ENCODE peak calls at places on chromosomes 16 and 17, in four cellular contexts. One of them, this sample, is unnamed.

GRCh38 chr17:28141783-28142182 is 99.3 kb downstream of the NLK start:
- DNase-seq in CD4-positive, alpha-beta T cell: no peak
- DNase-seq in adrenal gland: no peak
- DNase-seq in astrocyte of the spinal cord: no peak
- DNase-seq in this sample: no peak

GRCh38 chr17:61555127-61555531 is 35.9 kb downstream of the NACA2 start:
- DNase-seq in CD4-positive, alpha-beta T cell: no peak
- DNase-seq in adrenal gland: no peak
- DNase-seq in astrocyte of the spinal cord: no peak
- DNase-seq in this sample: no peak

GRCh38 chr17:50181155-50181554 is 15.3 kb downstream of the SGCA start:
- DNase-seq in CD4-positive, alpha-beta T cell: no peak
- DNase-seq in adrenal gland: no peak
- DNase-seq in astrocyte of the spinal cord: peak; percentile 13
- DNase-seq in this sample: no peak

GRCh38 chr16:85610059-85610445 is 3.1 kb upstream of the GSE1 start:
- DNase-seq in CD4-positive, alpha-beta T cell: no peak
- DNase-seq in adrenal gland: no peak
- DNase-seq in astrocyte of the spinal cord: no peak
- DNase-seq in this sample: no peak

GRCh38 chr16:64475627-64476351 is 646.1 kb downstream of the CDH11 start:
- DNase-seq in CD4-positive, alpha-beta T cell: no peak
- DNase-seq in adrenal gland: no peak
- DNase-seq in astrocyte of the spinal cord: peak; percentile 87
- DNase-seq in this sample: no peak

GRCh38 chr16:11193494-11193893 is 62.5 kb downstream of the SOCS1 start:
- DNase-seq in CD4-positive, alpha-beta T cell: no peak
- DNase-seq in adrenal gland: no peak
- DNase-seq in astrocyte of the spinal cord: no peak
- DNase-seq in this sample: no peak

GRCh38 chr17:82023447-82024241 is 539 bp downstream of the LRRC45 start:
- DNase-seq in CD4-positive, alpha-beta T cell: no peak
- DNase-seq in adrenal gland: no peak
- DNase-seq in astrocyte of the spinal cord: no peak
- DNase-seq in this sample: no peak

GRCh38 chr17:28533091-28533670 is 19.2 kb downstream of the UNC119 start:
- DNase-seq in CD4-positive, alpha-beta T cell: no peak
- DNase-seq in adrenal gland: no peak
- DNase-seq in astrocyte of the spinal cord: no peak
- DNase-seq in this sample: no peak

GRCh38 chr16:26838931-26839330 is 227.8 kb upstream of the C16orf82 start:
- DNase-seq in CD4-positive, alpha-beta T cell: no peak
- DNase-seq in adrenal gland: no peak
- DNase-seq in astrocyte of the spinal cord: no peak
- DNase-seq in this sample: no peak

GRCh38 chr17:50322271-50322670 is 23.7 kb upstream of the XYLT2 start:
- DNase-seq in CD4-positive, alpha-beta T cell: no peak
- DNase-seq in adrenal gland: no peak
- DNase-seq in astrocyte of the spinal cord: no peak
- DNase-seq in this sample: no peak

GRCh38 chr16:86118467-86119307 is 219.7 kb downstream of the IRF8 start:
- DNase-seq in CD4-positive, alpha-beta T cell: no peak
- DNase-seq in adrenal gland: no peak
- DNase-seq in astrocyte of the spinal cord: no peak
- DNase-seq in this sample: no peak

GRCh38 chr16:24844101-24845030 is 1.4 kb upstream of the SLC5A11 start:
- DNase-seq in CD4-positive, alpha-beta T cell: no peak
- DNase-seq in adrenal gland: no peak
- DNase-seq in astrocyte of the spinal cord: no peak
- DNase-seq in this sample: no peak

GRCh38 chr16:8971416-8971815 is 7.7 kb upstream of the USP7 start:
- DNase-seq in CD4-positive, alpha-beta T cell: no peak
- DNase-seq in adrenal gland: no peak
- DNase-seq in astrocyte of the spinal cord: no peak
- DNase-seq in this sample: no peak

GRCh38 chr16:4233431-4233830 is 8.4 kb downstream of the SRL start:
- DNase-seq in CD4-positive, alpha-beta T cell: no peak
- DNase-seq in adrenal gland: no peak
- DNase-seq in astrocyte of the spinal cord: no peak
- DNase-seq in this sample: no peak

GRCh38 chr17:50264263-50265113 is 9.8 kb upstream of the TMEM92 start:
- DNase-seq in CD4-positive, alpha-beta T cell: no peak
- DNase-seq in adrenal gland: no peak
- DNase-seq in astrocyte of the spinal cord: peak; percentile 65
- DNase-seq in this sample: peak; percentile 7

DNA sequence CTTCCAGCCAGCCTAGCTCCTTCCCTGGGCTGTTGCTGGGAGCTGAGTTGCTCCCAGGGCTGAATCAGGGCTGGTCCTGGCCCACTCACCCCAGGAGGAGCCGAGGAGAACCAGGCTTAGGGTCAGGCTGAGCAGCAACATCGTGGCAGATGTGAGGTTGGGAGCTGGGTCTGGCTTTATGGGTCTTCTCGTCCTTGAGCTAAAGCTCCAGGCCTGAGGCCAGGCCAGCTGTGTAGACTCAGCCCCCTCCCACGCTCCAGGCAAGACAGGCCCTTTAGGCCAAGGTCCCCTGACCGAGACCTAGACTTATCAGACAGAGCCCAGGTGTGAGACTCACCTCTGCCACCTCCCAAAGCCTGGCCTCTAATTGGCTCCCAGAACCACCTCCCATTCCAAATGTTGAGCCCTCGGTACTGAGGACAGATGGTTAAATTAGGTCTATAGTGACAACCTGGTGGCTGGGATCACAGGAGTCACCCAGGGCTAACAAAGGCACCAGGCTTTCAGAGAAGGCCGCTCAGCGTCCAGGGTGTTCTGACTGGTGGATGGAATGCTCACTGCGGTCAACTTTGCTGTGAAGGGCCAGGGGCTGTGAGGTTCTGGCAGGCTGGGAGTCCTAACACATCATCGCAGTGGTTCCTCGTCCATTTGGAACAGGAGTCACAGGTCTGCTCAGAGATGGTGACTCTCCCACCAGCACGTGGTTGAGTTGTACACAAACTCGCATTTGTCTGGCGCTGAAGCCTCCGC is at the start of gene CTRL:
- DNase-seq in CD4-positive, alpha-beta T cell: no peak
- DNase-seq in adrenal gland: no peak
- DNase-seq in astrocyte of the spinal cord: no peak
- DNase-seq in this sample: no peak
- TF ChIP-seq CTCF in CD4-positive, alpha-beta T cell: no peak
- TF ChIP-seq CTCF in adrenal gland: no peak
- TF ChIP-seq CTCF in astrocyte of the spinal cord: peak; percentile 5
- TF ChIP-seq CTCF in this sample: no peak

GRCh38 chr17:47618416-47618815 is 31.3 kb upstream of the KPNB1 start:
- DNase-seq in CD4-positive, alpha-beta T cell: no peak
- DNase-seq in adrenal gland: no peak
- DNase-seq in astrocyte of the spinal cord: no peak
- DNase-seq in this sample: no peak
- TF ChIP-seq CTCF in CD4-positive, alpha-beta T cell: no peak
- TF ChIP-seq CTCF in adrenal gland: no peak
- TF ChIP-seq CTCF in astrocyte of the spinal cord: peak; percentile 35
- TF ChIP-seq CTCF in this sample: no peak

DNA sequence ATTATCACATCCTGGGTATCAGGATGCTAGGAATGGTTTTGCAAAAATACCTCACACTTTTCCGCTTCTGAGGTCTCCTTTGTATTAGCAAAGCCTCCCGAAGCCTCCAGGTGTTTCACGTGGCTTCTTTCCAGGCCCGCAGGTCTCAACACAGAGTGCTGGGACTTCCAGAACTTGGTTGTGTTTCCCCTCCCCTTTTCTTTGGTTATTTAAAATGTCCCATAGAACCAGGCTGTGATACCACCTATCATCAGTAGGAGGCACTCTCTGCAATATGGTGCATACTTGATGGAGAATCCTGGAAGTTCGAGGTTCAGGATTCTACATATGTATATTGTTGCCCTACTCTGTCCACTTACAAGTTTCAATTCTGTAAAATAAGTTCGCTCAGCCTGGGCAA is 28.8 kb downstream of the ATP2C2 start:
- DNase-seq in CD4-positive, alpha-beta T cell: no peak
- DNase-seq in adrenal gland: no peak
- DNase-seq in astrocyte of the spinal cord: no peak
- DNase-seq in this sample: no peak
- TF ChIP-seq CTCF in CD4-positive, alpha-beta T cell: no peak
- TF ChIP-seq CTCF in adrenal gland: no peak
- TF ChIP-seq CTCF in astrocyte of the spinal cord: peak; percentile 14
- TF ChIP-seq CTCF in this sample: no peak

DNA sequence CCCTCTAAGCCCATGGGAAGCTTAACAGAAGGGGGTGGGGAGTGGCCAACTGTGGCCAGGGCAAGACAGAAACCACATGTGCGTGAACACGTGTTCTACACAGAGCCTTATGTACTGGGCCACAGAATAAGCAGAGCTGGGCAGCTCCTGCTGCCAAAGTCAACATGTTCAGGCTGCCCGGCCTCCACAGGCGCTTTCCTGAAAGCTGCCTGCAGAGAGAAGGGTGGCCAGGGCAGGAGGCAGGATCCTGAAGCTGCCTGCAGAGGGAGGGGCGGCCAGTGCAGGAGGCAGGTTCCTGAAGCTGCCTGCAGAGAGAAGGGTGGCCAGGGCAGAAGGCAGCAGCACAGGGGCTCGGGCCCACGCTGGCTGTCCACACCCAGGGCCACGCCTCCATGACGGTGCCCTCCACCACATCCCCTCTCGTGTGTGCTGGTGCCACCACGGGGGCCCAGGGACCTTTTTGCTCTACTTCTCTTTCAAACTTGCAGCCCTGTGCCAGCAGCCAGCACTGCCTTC is 79.5 kb downstream of the ANKRD11 start:
- DNase-seq in CD4-positive, alpha-beta T cell: no peak
- DNase-seq in adrenal gland: peak; percentile 65
- DNase-seq in astrocyte of the spinal cord: peak; percentile 96
- DNase-seq in this sample: no peak
- TF ChIP-seq CTCF in CD4-positive, alpha-beta T cell: no peak
- TF ChIP-seq CTCF in adrenal gland: no peak
- TF ChIP-seq CTCF in astrocyte of the spinal cord: peak; percentile 41
- TF ChIP-seq CTCF in this sample: no peak

GRCh38 chr17:41278176-41278955 is 2.9 kb downstream of the KRTAP9-7 start:
- DNase-seq in CD4-positive, alpha-beta T cell: no peak
- DNase-seq in adrenal gland: no peak
- DNase-seq in astrocyte of the spinal cord: no peak
- DNase-seq in this sample: no peak
- TF ChIP-seq CTCF in CD4-positive, alpha-beta T cell: no peak
- TF ChIP-seq CTCF in adrenal gland: no peak
- TF ChIP-seq CTCF in astrocyte of the spinal cord: no peak
- TF ChIP-seq CTCF in this sample: no peak

This sample was measured in GM10248.